ENCODE peak calls at places on chromosomes 11 and 22, in seven cellular contexts. U is testis, S is brain microvascular endothelial cell, Q is psoas muscle, H is HepG2, G is uterus, L is vagina. E is an unnamed sample.

GRCh38 chr11:125762445-125762844 is 16.2 kb downstream of the PATE2 start:
- DNase-seq in S (no peak), Q (no peak), U (no peak), G (no peak), L (no peak), H (no peak), E (no peak)

GRCh38 chr11:10450451-10451398 is 4.3 kb upstream of the AMPD3 start:
- DNase-seq in L (no peak), H (peak; percentile 32), S (no peak), Q (peak; percentile 41), U (peak; percentile 50), G (peak; percentile 23), E (peak; percentile 88)

GRCh38 chr22:36197065-36197440 is 4.6 kb downstream of the APOL4 start:
- DNase-seq in G (peak; percentile 85), Q (peak; percentile 64), U (peak; percentile 70), L (peak; percentile 90), S (peak; percentile 22), H (no peak), E (no peak)

GRCh38 chr11:56396047-56396446 is 16.4 kb upstream of the OR5AL1 start:
- DNase-seq in L (no peak), G (no peak), H (no peak), S (no peak), U (no peak), Q (no peak), E (no peak)

GRCh38 chr11:69310934-69311766 is 17.2 kb downstream of the MYEOV start:
- DNase-seq in S (no peak), Q (no peak), U (no peak), H (no peak), G (no peak), L (no peak), E (no peak)

GRCh38 chr11:17351510-17352176 is at the start of gene NCR3LG1:
- DNase-seq in U (peak; percentile 66), H (peak; percentile 46), Q (peak; percentile 65), G (peak; percentile 75), L (no peak), S (peak; percentile 52), E (peak; percentile 75)

GRCh38 chr22:32926600-32926999 is 125.1 kb downstream of the TIMP3 start:
- DNase-seq in Q (no peak), L (no peak), H (peak; percentile 44), U (no peak), S (peak; percentile 39), G (no peak), E (peak; percentile 34)

GRCh38 chr11:26231252-26231661 is 100.7 kb upstream of the ANO3 start:
- DNase-seq in U (no peak), S (peak; percentile 86), H (no peak), L (no peak), Q (no peak), G (no peak), E (no peak)

GRCh38 chr22:48752451-48753380 is 1075.0 kb downstream of the BRD1 start:
- DNase-seq in L (no peak), S (no peak), U (peak; percentile 7), G (no peak), H (no peak), Q (no peak), E (no peak)

GRCh38 chr22:48199667-48200066 is 1437.2 kb downstream of the TBC1D22A start:
- DNase-seq in S (no peak), Q (no peak), L (no peak), H (no peak), G (no peak), U (no peak), E (no peak)

GRCh38 chr11:125223901-125224331 is 59.4 kb downstream of the PKNOX2 start:
- DNase-seq in Q (no peak), H (no peak), L (no peak), S (no peak), G (no peak), U (peak; percentile 40), E (no peak)

GRCh38 chr11:76724162-76724768 is 53.7 kb upstream of the LRRC32 start:
- DNase-seq in L (no peak), S (no peak), H (no peak), Q (no peak), G (no peak), U (no peak), E (no peak)

GRCh38 chr11:46252373-46252914 is 25.0 kb upstream of the CREB3L1 start:
- DNase-seq in U (no peak), G (no peak), Q (no peak), S (no peak), H (peak; percentile 89), L (no peak), E (peak; percentile 69)

GRCh38 chr11:73072935-73073481 is 69.1 kb downstream of the FCHSD2 start:
- DNase-seq in U (peak; percentile 22), H (no peak), G (no peak), Q (no peak), L (no peak), S (no peak), E (no peak)

GRCh38 chr11:35781342-35782171 is 119.0 kb downstream of the TRIM44 start:
- DNase-seq in G (no peak), L (no peak), S (peak; percentile 46), Q (no peak), H (no peak), U (peak; percentile 17), E (peak; percentile 18)

GRCh38 chr22:30867746-30868662 is 100.6 kb downstream of the MORC2 start:
- DNase-seq in U (no peak), H (no peak), S (no peak), G (peak; percentile 8), Q (no peak), L (no peak), E (no peak)

DNA sequence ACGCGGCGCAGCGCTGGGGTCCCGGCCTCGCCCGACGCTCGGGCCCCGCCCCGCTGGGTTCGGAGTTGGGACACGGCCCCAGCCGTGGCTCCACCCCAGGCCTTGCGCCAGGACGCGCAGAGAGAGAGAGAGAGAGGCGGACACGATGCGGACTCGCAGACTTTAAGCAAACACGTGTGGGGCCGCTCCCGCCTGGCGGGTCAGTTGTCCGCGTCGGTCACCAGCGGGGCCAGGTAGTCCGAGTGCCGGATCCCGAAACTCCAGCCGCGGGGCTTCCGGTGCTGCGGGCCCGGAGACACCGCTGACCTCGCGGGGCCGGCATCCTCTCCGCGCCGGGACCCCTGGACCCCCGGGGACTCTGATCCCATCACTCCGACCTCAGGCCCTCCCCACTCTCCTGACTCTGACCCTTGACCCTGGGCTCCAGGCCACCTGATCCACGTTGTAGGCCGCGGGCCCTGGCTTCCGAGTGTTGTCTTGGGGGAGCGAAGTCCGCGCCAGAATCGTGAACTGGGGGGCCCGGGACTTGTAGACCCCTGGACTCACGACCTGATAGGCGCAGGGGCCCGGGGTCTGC is 556 bp upstream of the TYMP start:
- DNase-seq in L (no peak), U (no peak), S (peak; percentile 49), Q (peak; percentile 86), H (peak; percentile 74), G (peak; percentile 66), E (peak; percentile 69)
- H3K4me3 ChIP-seq in L (peak overlapping the region; percentile 58), U (peak overlapping the region; percentile 42), S (peak overlapping the region; percentile 43), Q (peak overlapping the region; percentile 69), H (peak overlapping the region; percentile 83), G (peak overlapping the region; percentile 40), E (peak overlapping the region; percentile 68)

DNA sequence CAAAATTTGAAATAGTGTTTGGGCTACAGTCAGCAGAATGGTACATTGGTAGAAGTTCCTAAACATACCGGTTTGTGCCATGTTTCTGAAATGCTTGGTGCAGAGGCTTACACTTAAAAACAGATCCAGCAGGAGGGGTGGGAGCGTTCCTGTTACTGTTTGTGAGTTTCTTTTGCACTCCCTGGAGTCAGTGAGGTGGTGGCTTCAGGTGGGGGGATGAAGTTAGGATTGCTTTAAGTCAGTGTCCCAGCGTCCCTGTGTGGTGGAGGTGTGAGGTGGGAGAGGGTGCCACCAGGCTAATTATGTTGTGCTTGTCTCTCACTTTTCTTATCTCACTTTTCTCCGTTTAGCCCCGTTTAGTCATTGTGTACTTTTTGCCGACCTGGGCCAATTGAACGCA is 9.7 kb downstream of the TNRC6B start:
- DNase-seq in H (no peak), U (no peak), G (no peak), L (no peak), S (no peak), Q (no peak), E (no peak)
- TF ChIP-seq CTCF in H (no peak), U (no peak), G (no peak), L (no peak), S (no peak), Q (no peak), E (no peak)

GRCh38 chr22:22578702-22579424 is 19.8 kb upstream of the PRAME start:
- DNase-seq in Q (peak; percentile 21), G (no peak), U (no peak), H (no peak), L (no peak), S (peak; percentile 70), E (no peak)

GRCh38 chr22:22579869-22580604 is 21.0 kb upstream of the PRAME start:
- DNase-seq in U (no peak), S (no peak), G (no peak), H (no peak), L (no peak), Q (no peak), E (no peak)

GRCh38 chr22:22584722-22585121 is 25.7 kb upstream of the PRAME start:
- DNase-seq in H (no peak), U (no peak), G (no peak), Q (no peak), S (no peak), L (no peak), E (no peak)

GRCh38 chr22:22587577-22588188 is 28.6 kb upstream of the PRAME start:
- DNase-seq in S (no peak), H (no peak), G (no peak), Q (no peak), U (no peak), L (no peak), E (no peak)

GRCh38 chr22:22583030-22583429 is 24.0 kb upstream of the PRAME start:
- DNase-seq in G (no peak), H (no peak), S (no peak), U (no peak), L (no peak), Q (no peak), E (no peak)
- H3K27me3 ChIP-seq in G (no peaks in the 10 kb centered on the region), H (no peaks in the 10 kb centered on the region), S (peaks cover 10% of the 10 kb centered on the region), U (no peaks in the 10 kb centered on the region), L (no peaks in the 10 kb centered on the region), Q (peaks cover 11% of the 10 kb centered on the region), E (no peaks in the 10 kb centered on the region)

DNA sequence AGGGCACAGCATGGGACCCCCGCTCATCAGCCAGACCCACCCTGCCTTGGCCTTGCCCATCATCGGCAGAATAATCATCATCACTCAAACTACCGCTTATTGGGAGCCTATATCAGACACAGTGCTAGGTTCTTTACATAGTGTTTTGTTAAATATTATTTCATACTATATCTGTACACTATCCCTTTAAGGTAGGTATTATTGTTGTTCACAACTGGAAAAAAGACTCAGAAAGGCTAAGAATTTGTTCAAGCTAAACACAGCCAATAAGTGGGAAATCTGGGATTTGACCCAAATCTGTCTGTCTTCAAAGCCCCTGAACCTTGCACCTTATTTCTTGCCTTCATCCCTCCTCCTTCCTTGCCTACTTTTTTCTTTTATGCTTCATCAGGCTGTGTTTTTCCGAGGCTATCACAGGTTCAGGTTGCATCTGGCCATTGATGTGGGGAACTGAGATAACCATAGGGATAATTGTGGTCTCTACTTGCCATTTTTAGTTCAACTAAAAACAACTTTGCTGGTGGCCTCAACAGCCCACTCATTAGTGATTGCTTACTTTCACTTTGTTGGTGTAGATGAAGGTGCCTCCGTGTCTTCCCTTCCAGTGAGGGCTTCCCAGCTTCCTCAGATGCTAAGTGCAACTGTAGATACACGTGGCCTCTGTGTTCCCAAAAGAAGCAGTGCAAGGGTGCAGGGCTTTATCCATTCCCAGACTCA is 35.2 kb downstream of the KCNJ1 start:
- DNase-seq in H (no peak), G (no peak), U (no peak), S (no peak), L (no peak), Q (no peak), E (no peak)
- H3K4me3 ChIP-seq in H (no peak overlapping the region), G (no peak overlapping the region), U (no peak overlapping the region), S (no peak overlapping the region), L (no peak overlapping the region), Q (no peak overlapping the region), E (no peak overlapping the region)